ENCODE peak calls at places on chromosomes 11 and 22, in seven cellular contexts. L is activated naive CD8-positive, alpha-beta T cell treated with anti-CD3 and anti-CD28 coated beads, Interleukin-2, amount 50 U/mL, for 24 hours; J is heart right ventricle; H is SW480; S is iris pigment epithelial cell; Y is AG20443; G is left cardiac atrium. U is an unnamed sample.

GRCh38 chr22:19117111-19117512 is 5.1 kb downstream of the DGCR2 start:
- DNase-seq in S (no peak), J (no peak), L (no peak), Y (no peak), H (no peak), G (no peak), U (peak)

GRCh38 chr11:122095950-122096942 is 19.8 kb downstream of the BLID start:
- DNase-seq in L (no peak), S (peak), G (no peak), J (no peak), H (no peak), Y (no peak), U (no peak)

GRCh38 chr11:71240865-71241691 is 11.3 kb downstream of the SHANK2 start:
- DNase-seq in J (no peak), L (no peak), H (peak), S (peak), G (no peak), Y (peak), U (no peak)

GRCh38 chr11:9091044-9091936 is at the start of gene SCUBE2:
- DNase-seq in L (no peak), J (no peak), Y (peak), H (no peak), S (no peak), G (no peak), U (peak)

GRCh38 chr11:26827567-26828037 is 105.7 kb upstream of the SLC5A12 start:
- DNase-seq in H (no peak), L (no peak), Y (no peak), G (no peak), J (no peak), S (peak), U (no peak)

GRCh38 chr11:8085006-8085645 is 4.1 kb downstream of the TUB start:
- DNase-seq in G (no peak), Y (no peak), J (no peak), L (no peak), S (no peak), H (no peak), U (no peak)

GRCh38 chr11:84408946-84409411 is 1122.8 kb upstream of the CCDC90B start:
- DNase-seq in G (no peak), S (peak), J (no peak), Y (peak), H (no peak), L (no peak), U (peak)

GRCh38 chr11:15166204-15166603 is 51.5 kb downstream of the INSC start:
- DNase-seq in G (no peak), S (no peak), H (no peak), L (no peak), J (no peak), Y (peak), U (no peak)

GRCh38 chr11:3823303-3823702 is 14.9 kb downstream of the PGAP2 start:
- DNase-seq in S (peak), H (no peak), Y (peak), L (no peak), J (no peak), G (no peak), U (no peak)

GRCh38 chr11:124934862-124935547 is 842 bp downstream of the HEPACAM start:
- DNase-seq in H (no peak), G (no peak), Y (peak), S (peak), J (no peak), L (no peak), U (peak)

GRCh38 chr22:41976070-41976901 is 7.0 kb downstream of the SEPTIN3 start:
- DNase-seq in L (peak), H (no peak), J (no peak), S (no peak), Y (peak), G (no peak), U (peak)